ENCODE peak calls at places on chromosomes 6 and 20, in eight cellular contexts. R is HL-60, Z is BJ, Y is GM12865, P is cardiac muscle cell, J is hepatocyte, S is heart right ventricle, Q is cardiac fibroblast. N is an unnamed sample.

GRCh38 chr6:7540595-7540994 is 876 bp upstream of the DSP start:
- DNase-seq in R (no peak), Z (no peak), Y (no peak), P (no peak), J (peak), S (peak), Q (peak), N (peak)

GRCh38 chr6:89242574-89243330 is 25.6 kb upstream of the GABRR1 start:
- DNase-seq in R (peak), Z (no peak), Y (peak), P (peak), J (peak), S (no peak), Q (peak), N (no peak)

GRCh38 chr20:6468751-6469150 is 298.7 kb upstream of the BMP2 start:
- DNase-seq in R (no peak), Z (no peak), Y (no peak), P (no peak), J (no peak), S (no peak), Q (peak), N (no peak)

GRCh38 chr6:92126088-92126487 is 1293.3 kb downstream of the EPHA7 start:
- DNase-seq in R (no peak), Z (no peak), Y (no peak), P (no peak), J (peak), S (no peak), Q (no peak), N (no peak)

GRCh38 chr6:53119772-53120409 is 28.8 kb downstream of the GCM1 start:
- DNase-seq in R (no peak), Z (peak), Y (no peak), P (peak), J (peak), S (no peak), Q (peak), N (no peak)

GRCh38 chr6:160767019-160767646 is 65.1 kb downstream of the PLG start:
- DNase-seq in R (no peak), Z (no peak), Y (peak), P (peak), J (peak), S (peak), Q (peak), N (peak)

GRCh38 chr20:10637062-10637559 is 36.7 kb downstream of the JAG1 start:
- DNase-seq in R (peak), Z (no peak), Y (no peak), P (peak), J (no peak), S (no peak), Q (peak), N (no peak)

GRCh38 chr20:50048420-50049166 is 64.4 kb downstream of the UBE2V1 start:
- DNase-seq in R (peak), Z (no peak), Y (no peak), P (peak), J (no peak), S (peak), Q (no peak), N (no peak)

GRCh38 chr6:136923116-136923953 is 1.2 kb downstream of the SLC35D3 start:
- DNase-seq in R (no peak), Z (no peak), Y (no peak), P (no peak), J (peak), S (no peak), Q (no peak), N (no peak)

GRCh38 chr6:107314644-107315043 is 144.7 kb downstream of the PDSS2 start:
- DNase-seq in R (no peak), Z (no peak), Y (no peak), P (no peak), J (no peak), S (no peak), Q (no peak), N (no peak)

GRCh38 chr20:24158271-24158670 is 169.7 kb upstream of the GGTLC1 start:
- DNase-seq in R (no peak), Z (no peak), Y (no peak), P (no peak), J (no peak), S (no peak), Q (no peak), N (no peak)

GRCh38 chr6:37513155-37513554 is 13.5 kb upstream of the CCDC167 start:
- DNase-seq in R (no peak), Z (no peak), Y (no peak), P (no peak), J (no peak), S (no peak), Q (no peak), N (no peak)
- H3K4me3 ChIP-seq in R (no peak), Z (no peak), Y (no peak), P (no peak), J (no peak), S (no peak), Q (no peak), N (no peak)

GRCh38 chr6:137973201-137973600 is 106.1 kb downstream of the TNFAIP3 start:
- DNase-seq in R (no peak), Z (no peak), Y (no peak), P (peak), J (no peak), S (no peak), Q (peak), N (no peak)
- H3K4me3 ChIP-seq in R (no peak), Z (no peak), Y (no peak), P (no peak), J (no peak), S (no peak), Q (no peak), N (no peak)

GRCh38 chr6:170265655-170266054 is 25.2 kb downstream of the DLL1 start:
- DNase-seq in R (no peak), Z (no peak), Y (no peak), P (peak), J (peak), S (peak), Q (no peak), N (no peak)
- H3K4me3 ChIP-seq in R (no peak), Z (no peak), Y (no peak), P (no peak), J (no peak), S (peak), Q (no peak), N (no peak)

GRCh38 chr6:28812778-28813569 is 110.8 kb downstream of the TRIM27 start:
- DNase-seq in R (no peak), Z (no peak), Y (no peak), P (no peak), J (no peak), S (no peak), Q (no peak), N (no peak)

GRCh38 chr6:28816339-28816908 is 107.4 kb downstream of the TRIM27 start:
- DNase-seq in R (no peak), Z (no peak), Y (no peak), P (no peak), J (no peak), S (no peak), Q (no peak), N (no peak)

GRCh38 chr6:28816909-28817807 is 106.6 kb downstream of the TRIM27 start:
- DNase-seq in R (peak), Z (no peak), Y (peak), P (peak), J (no peak), S (no peak), Q (peak), N (no peak)

GRCh38 chr6:28814032-28814976 is 109.5 kb downstream of the TRIM27 start:
- DNase-seq in R (no peak), Z (no peak), Y (no peak), P (no peak), J (no peak), S (no peak), Q (no peak), N (no peak)

DNA sequence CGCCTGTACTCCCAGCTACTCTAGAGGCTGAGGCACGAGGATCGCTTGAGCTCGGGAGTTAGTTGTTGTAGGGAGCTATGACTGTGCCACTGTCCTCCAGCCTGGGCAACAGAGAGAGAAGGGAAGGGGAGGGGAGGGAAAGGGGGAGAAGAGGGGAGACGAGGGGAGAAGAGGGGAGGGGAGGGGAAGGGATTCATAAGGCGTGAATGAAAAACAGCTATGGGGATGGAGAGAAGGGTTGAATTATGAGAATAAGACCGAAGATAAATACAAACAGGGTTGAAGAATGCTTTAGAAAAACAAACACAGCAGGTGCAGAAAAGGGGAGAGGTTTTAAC is 106.0 kb downstream of the TRIM27 start:
- DNase-seq in R (no peak), Z (no peak), Y (no peak), P (no peak), J (no peak), S (no peak), Q (no peak), N (no peak)
- H3K4me3 ChIP-seq in R (no peak), Z (no peak), Y (no peak), P (no peak), J (no peak), S (no peak), Q (no peak), N (no peak)

DNA sequence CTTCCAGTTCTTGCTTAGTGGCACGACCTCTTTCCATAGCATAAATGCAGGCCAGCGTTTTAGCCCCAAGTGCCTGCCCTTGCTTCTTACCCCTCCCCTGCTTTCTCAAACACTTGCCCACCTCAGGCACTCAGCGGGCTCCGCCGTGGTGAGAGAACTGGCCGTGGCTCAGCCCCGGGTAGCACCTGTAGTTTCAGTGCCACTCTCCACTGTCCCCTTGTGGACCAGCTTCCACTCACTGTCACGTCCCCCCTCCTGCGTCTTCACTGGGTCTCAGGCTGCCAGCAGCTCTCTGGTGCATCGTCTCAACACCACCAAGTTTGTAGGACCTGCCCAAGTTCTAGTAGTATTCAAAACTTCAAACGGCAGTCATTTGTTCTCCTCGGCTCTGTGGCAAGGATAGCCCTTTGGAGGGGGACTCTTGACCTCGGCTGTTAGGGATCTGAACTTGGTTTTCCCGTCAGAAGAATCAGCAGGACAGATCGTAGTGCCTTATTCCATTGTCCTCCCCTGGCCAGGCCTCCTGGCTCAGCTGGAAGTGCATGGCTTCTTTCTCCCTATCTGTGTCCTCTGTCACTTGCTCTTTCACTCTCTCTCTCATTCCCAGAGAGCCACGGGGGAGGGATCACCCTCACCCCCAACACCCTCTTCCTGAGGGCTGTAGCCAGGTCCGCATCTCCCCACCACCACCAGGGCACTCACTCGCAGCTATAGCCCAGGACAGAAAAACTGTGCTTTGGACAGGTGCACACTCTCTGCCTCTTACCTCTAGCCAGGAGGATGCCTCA is 44.6 kb downstream of the STK35 start:
- DNase-seq in R (no peak), Z (no peak), Y (no peak), P (no peak), J (no peak), S (no peak), Q (no peak), N (no peak)
- H3K4me3 ChIP-seq in R (no peak), Z (no peak), Y (no peak), P (no peak), J (no peak), S (peak), Q (no peak), N (no peak)

GRCh38 chr6:168301648-168302398 is 17.8 kb downstream of the DACT2 start:
- DNase-seq in R (no peak), Z (no peak), Y (no peak), P (no peak), J (peak), S (no peak), Q (no peak), N (peak)
- H3K4me3 ChIP-seq in R (no peak), Z (no peak), Y (no peak), P (no peak), J (no peak), S (no peak), Q (no peak), N (peak)

DNA sequence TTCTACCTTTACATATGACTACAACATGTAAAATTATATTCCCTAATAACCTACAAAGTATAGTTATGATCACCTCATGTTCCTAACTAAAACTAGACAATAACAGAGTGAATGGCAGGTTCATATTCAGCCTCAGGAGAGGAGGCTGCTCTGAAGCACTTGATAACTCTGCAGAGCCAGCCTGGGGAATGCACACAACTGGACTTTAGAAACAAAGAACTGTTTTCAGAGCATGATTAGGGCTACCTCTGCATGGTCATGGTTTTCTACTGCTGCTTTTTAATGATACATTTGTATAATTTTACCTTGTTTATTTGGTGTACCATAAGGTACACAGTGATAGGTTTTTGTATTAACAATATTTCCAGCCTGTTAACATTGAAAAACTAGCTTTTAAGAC is 50.3 kb downstream of the TRPC4AP start:
- DNase-seq in R (no peak), Z (no peak), Y (no peak), P (no peak), J (no peak), S (no peak), Q (no peak), N (no peak)
- H3K4me3 ChIP-seq in R (no peak), Z (no peak), Y (no peak), P (no peak), J (no peak), S (no peak), Q (no peak), N (no peak)